ENCODE peak calls at places on chromosome 3, in seven cellular contexts. W, H, L, Q, M, A and Y are unnamed samples.

GRCh38 chr3:133488785-133489367 is 84.6 kb upstream of the CDV3 start:
- DNase-seq in W (no peak), H (no peak), L (no peak), Q (no peak), M (no peak), A (no peak), Y (peak)

GRCh38 chr3:181695661-181696491 is 15.8 kb upstream of the SOX2 start:
- DNase-seq in W (no peak), H (peak), L (peak), Q (no peak), M (peak), A (no peak), Y (no peak)

GRCh38 chr3:54122046-54122801 is at the start of gene CACNA2D3:
- DNase-seq in W (no peak), H (peak), L (peak), Q (peak), M (peak), A (peak), Y (peak)

GRCh38 chr3:174322789-174323188 is 536.3 kb upstream of the NAALADL2 start:
- DNase-seq in W (no peak), H (no peak), L (no peak), Q (no peak), M (no peak), A (no peak), Y (no peak)

GRCh38 chr3:42162462-42162861 is 71.3 kb downstream of the TRAK1 start:
- DNase-seq in W (no peak), H (no peak), L (no peak), Q (no peak), M (no peak), A (no peak), Y (no peak)

GRCh38 chr3:155232605-155233004 is 60.9 kb downstream of the STRIT1 start:
- DNase-seq in W (no peak), H (peak), L (peak), Q (no peak), M (peak), A (peak), Y (no peak)

GRCh38 chr3:143171141-143171651 is 51.6 kb downstream of the CHST2 start:
- DNase-seq in W (no peak), H (no peak), L (no peak), Q (no peak), M (no peak), A (no peak), Y (no peak)

GRCh38 chr3:16513141-16514020 is at the start of gene RFTN1:
- DNase-seq in W (no peak), H (peak), L (peak), Q (peak), M (peak), A (peak), Y (no peak)

GRCh38 chr3:172052405-172052804 is 13.0 kb downstream of the FNDC3B start:
- DNase-seq in W (no peak), H (no peak), L (no peak), Q (no peak), M (no peak), A (no peak), Y (no peak)

GRCh38 chr3:65953301-65953812 is 85.4 kb downstream of the MAGI1 start:
- DNase-seq in W (no peak), H (no peak), L (peak), Q (peak), M (peak), A (peak), Y (no peak)
- TF ChIP-seq POLR2A in W (no peak), H (no peak), L (no peak), Q (no peak), M (no peak), A (no peak), Y (no peak)

GRCh38 chr3:169122407-169122806 is 541.1 kb downstream of the MECOM start:
- DNase-seq in W (no peak), H (no peak), L (no peak), Q (no peak), M (no peak), A (no peak), Y (no peak)
- TF ChIP-seq POLR2A in W (no peak), H (no peak), L (no peak), Q (no peak), M (no peak), A (no peak), Y (no peak)

DNA sequence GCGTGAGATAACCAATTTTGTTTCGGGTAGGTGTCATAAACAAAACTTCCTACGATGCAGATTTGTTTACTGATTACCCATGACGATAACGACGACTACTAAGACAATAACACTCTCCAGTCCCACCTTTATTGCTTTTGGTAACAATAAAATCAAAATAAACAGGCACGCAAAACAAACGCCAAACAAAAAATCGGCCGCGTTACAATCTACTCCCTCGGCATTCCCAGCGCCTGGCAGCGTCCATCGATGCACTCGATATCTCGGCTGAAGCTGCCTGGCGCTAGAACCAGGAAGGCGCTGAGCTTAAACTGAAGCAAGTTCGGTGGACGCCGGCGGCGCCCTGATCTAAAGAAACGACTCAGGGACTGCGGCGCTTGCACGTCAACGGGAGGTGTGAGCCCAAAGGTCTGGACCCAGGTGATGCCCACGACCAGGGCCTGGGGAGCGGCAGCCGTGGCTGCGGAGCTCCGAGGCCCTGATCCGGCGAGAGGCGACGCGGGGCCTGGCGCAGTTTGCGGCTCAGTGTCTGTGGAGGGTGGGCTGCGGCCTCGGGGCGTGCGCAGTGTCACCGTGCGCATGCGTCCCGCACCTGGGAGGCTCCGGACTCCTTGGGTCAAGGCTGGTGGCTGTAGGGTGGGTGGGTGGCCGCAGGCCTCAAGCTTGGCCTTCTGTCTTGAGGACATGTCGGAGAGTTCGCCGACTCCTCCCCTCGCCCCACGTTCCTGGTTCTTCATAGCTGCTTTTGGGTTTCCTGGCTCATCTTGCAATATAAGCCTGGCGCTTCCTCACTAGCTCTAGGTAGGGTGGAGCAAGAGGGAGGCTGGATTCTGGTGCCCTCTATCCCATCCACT is at the start of gene RSRC1:
- DNase-seq in W (peak), H (peak), L (peak), Q (peak), M (peak), A (peak), Y (no peak)
- TF ChIP-seq POLR2A in W (peak), H (no peak), L (no peak), Q (no peak), M (no peak), A (peak), Y (no peak)

DNA sequence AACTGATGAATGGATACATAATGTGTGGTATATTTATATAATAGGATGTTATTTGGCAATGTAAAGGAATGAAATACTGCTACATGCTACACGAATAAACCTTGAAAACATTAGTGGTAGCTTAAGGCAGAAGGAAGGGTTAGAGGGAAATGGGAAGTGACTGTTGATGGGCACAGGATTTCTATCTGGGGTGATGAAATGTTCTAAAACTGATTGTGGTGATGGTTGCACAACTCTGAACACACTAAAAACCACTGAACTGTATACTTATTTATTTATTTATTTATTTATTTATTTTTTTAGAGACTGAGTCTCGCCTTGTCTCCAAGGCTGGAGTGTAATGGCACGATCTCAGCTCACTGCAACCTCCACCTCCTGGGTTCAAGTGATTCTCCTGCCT is 24.8 kb upstream of the SHISA5 start:
- DNase-seq in W (no peak), H (no peak), L (no peak), Q (no peak), M (no peak), A (no peak), Y (no peak)
- TF ChIP-seq POLR2A in W (no peak), H (no peak), L (no peak), Q (no peak), M (no peak), A (no peak), Y (no peak)

DNA sequence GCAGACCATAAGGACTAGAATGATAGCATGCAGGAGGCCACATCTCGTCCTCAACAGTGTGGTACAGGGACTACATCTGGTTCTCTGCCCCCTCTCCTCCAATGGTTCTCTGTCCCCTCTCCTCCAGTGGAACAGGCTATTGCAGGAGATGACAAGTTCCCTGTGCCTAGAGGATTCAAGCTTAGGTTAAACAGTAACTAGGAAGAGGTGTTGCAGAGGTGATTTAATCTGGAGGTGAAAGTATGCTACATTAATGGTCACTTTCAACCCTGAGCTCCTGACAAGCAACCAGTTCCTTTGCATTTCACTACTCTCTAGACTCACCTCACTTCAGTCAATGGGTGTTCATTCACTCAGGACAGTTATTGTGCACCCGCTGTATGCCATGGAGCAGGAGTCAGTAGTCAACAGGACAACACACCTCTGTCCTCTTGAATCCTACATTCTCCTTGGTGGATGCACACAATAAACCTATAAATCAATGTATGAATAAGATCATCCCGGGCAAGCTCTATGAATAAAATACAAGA is 16.0 kb downstream of the SPATA12 start:
- DNase-seq in W (no peak), H (no peak), L (no peak), Q (no peak), M (no peak), A (no peak), Y (no peak)
- TF ChIP-seq POLR2A in W (no peak), H (no peak), L (no peak), Q (no peak), M (no peak), A (no peak), Y (no peak)

GRCh38 chr3:194401815-194402461 is 2.9 kb upstream of the GP5 start:
- DNase-seq in W (no peak), H (no peak), L (no peak), Q (no peak), M (no peak), A (no peak), Y (no peak)
- TF ChIP-seq POLR2A in W (no peak), H (no peak), L (no peak), Q (no peak), M (no peak), A (no peak), Y (no peak)

GRCh38 chr3:123801474-123801873 is 82.7 kb downstream of the MYLK start:
- DNase-seq in W (no peak), H (no peak), L (no peak), Q (no peak), M (no peak), A (no peak), Y (no peak)

GRCh38 chr3:123799544-123800351 is 84.4 kb downstream of the MYLK start:
- DNase-seq in W (peak), H (no peak), L (no peak), Q (peak), M (no peak), A (no peak), Y (no peak)

GRCh38 chr3:123800352-123800682 is 83.8 kb downstream of the MYLK start:
- DNase-seq in W (no peak), H (no peak), L (no peak), Q (no peak), M (no peak), A (no peak), Y (no peak)

GRCh38 chr3:123795471-123796251 is 88.5 kb downstream of the MYLK start:
- DNase-seq in W (no peak), H (no peak), L (no peak), Q (no peak), M (no peak), A (no peak), Y (peak)

GRCh38 chr3:123798540-123798939 is 85.6 kb downstream of the MYLK start:
- DNase-seq in W (no peak), H (no peak), L (no peak), Q (no peak), M (no peak), A (no peak), Y (no peak)
- TF ChIP-seq POLR2A in W (no peak), H (no peak), L (no peak), Q (no peak), M (no peak), A (no peak), Y (no peak)

GRCh38 chr3:57596495-57597239 is 477 bp downstream of the ARF4 start:
- DNase-seq in W (peak), H (peak), L (peak), Q (peak), M (peak), A (peak), Y (peak)
- TF ChIP-seq POLR2A in W (peak), H (no peak), L (no peak), Q (peak), M (no peak), A (no peak), Y (no peak)